ENCODE peak calls at places on chromosome 20, in nine cellular contexts. C is T1000, Y is HS-5, L is Kasumi-1, Z is endodermal cell, W is neural crest cell, O is RWPE1, T is NCI-H1092, B is heart right ventricle. D is an unnamed sample.

GRCh38 chr20:51541189-51542032 is 1.1 kb downstream of the NFATC2 start:
- DNase-seq in C (no peak), Y (no peak), L (peak), Z (peak), W (no peak), O (no peak), T (peak), B (peak), D (peak)

GRCh38 chr20:58216334-58216733 is 12.1 kb downstream of the ANKRD60 start:
- DNase-seq in C (no peak), Y (no peak), L (no peak), Z (no peak), W (no peak), O (no peak), T (no peak), B (no peak), D (peak)

GRCh38 chr20:38752029-38752428 is 3.8 kb downstream of the ACTR5 start:
- DNase-seq in C (no peak), Y (no peak), L (no peak), Z (no peak), W (no peak), O (no peak), T (no peak), B (no peak), D (no peak)

GRCh38 chr20:63639093-63639860 is 12.4 kb upstream of the GMEB2 start:
- DNase-seq in C (no peak), Y (no peak), L (no peak), Z (no peak), W (no peak), O (no peak), T (no peak), B (peak), D (no peak)

GRCh38 chr20:53183181-53183580 is 211.0 kb downstream of the TSHZ2 start:
- DNase-seq in C (no peak), Y (no peak), L (no peak), Z (no peak), W (no peak), O (no peak), T (no peak), B (no peak), D (no peak)

GRCh38 chr20:4898845-4899244 is 102.5 kb downstream of the SLC23A2 start:
- DNase-seq in C (no peak), Y (no peak), L (no peak), Z (no peak), W (no peak), O (no peak), T (no peak), B (no peak), D (no peak)

GRCh38 chr20:44691424-44692423 is 23.4 kb upstream of the CCN5 start:
- DNase-seq in C (no peak), Y (no peak), L (no peak), Z (no peak), W (no peak), O (no peak), T (no peak), B (peak), D (no peak)

GRCh38 chr20:41287327-41287726 is 30.2 kb downstream of the ZHX3 start:
- DNase-seq in C (peak), Y (peak), L (no peak), Z (no peak), W (no peak), O (peak), T (no peak), B (no peak), D (no peak)

GRCh38 chr20:56940466-56940865 is 311.4 kb downstream of the TFAP2C start:
- DNase-seq in C (no peak), Y (no peak), L (no peak), Z (no peak), W (no peak), O (no peak), T (no peak), B (no peak), D (no peak)

GRCh38 chr20:45968081-45968671 is 3.8 kb downstream of the ZNF335 start:
- DNase-seq in C (no peak), Y (no peak), L (no peak), Z (peak), W (no peak), O (no peak), T (no peak), B (no peak), D (no peak)

GRCh38 chr20:47343007-47343472 is 13.5 kb downstream of the ZMYND8 start:
- DNase-seq in C (no peak), Y (no peak), L (no peak), Z (no peak), W (no peak), O (no peak), T (peak), B (no peak), D (no peak)

GRCh38 chr20:17502105-17502504 is 29.1 kb downstream of the BFSP1 start:
- DNase-seq in C (no peak), Y (no peak), L (no peak), Z (peak), W (no peak), O (no peak), T (no peak), B (no peak), D (no peak)

GRCh38 chr20:48230251-48230650 is 445.0 kb upstream of the SULF2 start:
- DNase-seq in C (no peak), Y (no peak), L (no peak), Z (peak), W (no peak), O (no peak), T (no peak), B (no peak), D (no peak)

GRCh38 chr20:9392892-9393857 is 121.2 kb upstream of the LAMP5 start:
- DNase-seq in C (peak), Y (peak), L (peak), Z (peak), W (peak), O (peak), T (peak), B (peak), D (peak)

GRCh38 chr20:46348972-46349741 is 40.9 kb upstream of the CDH22 start:
- DNase-seq in C (peak), Y (no peak), L (peak), Z (peak), W (peak), O (peak), T (no peak), B (peak), D (no peak)

GRCh38 chr20:4602297-4602631 is 119.4 kb upstream of the PRND start:
- DNase-seq in C (no peak), Y (no peak), L (no peak), Z (no peak), W (no peak), O (no peak), T (no peak), B (no peak), D (no peak)